ENCODE peak calls at places on chromosomes 4 and X, in eight cellular contexts. L, V, F, P, J, W, Q and T are unnamed samples.

GRCh38 chrX:118025193-118025592 is 91.4 kb downstream of the KLHL13 start:
- DNase-seq in L (no peak), V (no peak), F (no peak), P (no peak), J (no peak), W (no peak), Q (no peak), T (no peak)

GRCh38 chrX:149937881-149938426 is 337 bp downstream of the EOLA2 start:
- DNase-seq in L (peak), V (peak), F (peak), P (peak), J (peak), W (no peak), Q (peak), T (no peak)

GRCh38 chr4:14621731-14622459 is 380.4 kb upstream of the CPEB2 start:
- DNase-seq in L (no peak), V (peak), F (no peak), P (no peak), J (no peak), W (no peak), Q (no peak), T (no peak)

GRCh38 chr4:33561259-33561658 is 2683.1 kb downstream of the ARAP2 start:
- DNase-seq in L (no peak), V (no peak), F (no peak), P (no peak), J (no peak), W (no peak), Q (no peak), T (no peak)

GRCh38 chr4:156781852-156782251 is 189.7 kb downstream of the PDGFC start:
- DNase-seq in L (no peak), V (no peak), F (no peak), P (no peak), J (peak), W (no peak), Q (no peak), T (no peak)

GRCh38 chr4:89653012-89653411 is 183.9 kb downstream of the SNCA start:
- DNase-seq in L (no peak), V (no peak), F (no peak), P (no peak), J (no peak), W (no peak), Q (no peak), T (no peak)

GRCh38 chrX:9644335-9644734 is 121.3 kb downstream of the GPR143 start:
- DNase-seq in L (no peak), V (no peak), F (no peak), P (no peak), J (no peak), W (no peak), Q (peak), T (no peak)

GRCh38 chr4:155566241-155566823 is 100.3 kb upstream of the GUCY1A1 start:
- DNase-seq in L (no peak), V (no peak), F (no peak), P (no peak), J (no peak), W (no peak), Q (no peak), T (no peak)

GRCh38 chr4:65670331-65671031 is at the start of gene EPHA5:
- DNase-seq in L (no peak), V (peak), F (no peak), P (no peak), J (peak), W (peak), Q (peak), T (no peak)

GRCh38 chrX:131746491-131746968 is 202.7 kb downstream of the OR13H1 start:
- DNase-seq in L (peak), V (peak), F (no peak), P (peak), J (peak), W (no peak), Q (peak), T (no peak)

GRCh38 chr4:157706134-157706533 is 466.7 kb downstream of the GASK1B start:
- DNase-seq in L (no peak), V (no peak), F (no peak), P (no peak), J (no peak), W (no peak), Q (no peak), T (no peak)

GRCh38 chr4:51843309-51844156 is 580 bp downstream of the DCUN1D4 start:
- DNase-seq in L (peak), V (peak), F (peak), P (peak), J (peak), W (peak), Q (peak), T (peak)

GRCh38 chrX:151973851-151974335 is 583 bp downstream of the GABRE start:
- DNase-seq in L (peak), V (peak), F (no peak), P (no peak), J (no peak), W (peak), Q (no peak), T (no peak)

GRCh38 chrX:54044877-54045328 is 630 bp upstream of the PHF8 start:
- DNase-seq in L (no peak), V (no peak), F (no peak), P (no peak), J (no peak), W (no peak), Q (no peak), T (no peak)

GRCh38 chrX:68936608-68937007 is 107.8 kb downstream of the EFNB1 start:
- DNase-seq in L (peak), V (no peak), F (no peak), P (no peak), J (peak), W (peak), Q (peak), T (peak)

GRCh38 chr4:109049926-109050325 is 252.5 kb downstream of the COL25A1 start:
- DNase-seq in L (no peak), V (no peak), F (no peak), P (no peak), J (no peak), W (no peak), Q (no peak), T (no peak)

GRCh38 chr4:924107-925096 is 7.7 kb downstream of the GAK start:
- DNase-seq in L (peak), V (no peak), F (peak), P (no peak), J (no peak), W (no peak), Q (no peak), T (no peak)

GRCh38 chr4:10715696-10716095 is 31.1 kb upstream of the CLNK start:
- DNase-seq in L (no peak), V (no peak), F (no peak), P (no peak), J (no peak), W (no peak), Q (no peak), T (no peak)

GRCh38 chr4:53362093-53362492 is 3.8 kb downstream of the SCFD2 start:
- DNase-seq in L (no peak), V (no peak), F (no peak), P (no peak), J (no peak), W (no peak), Q (no peak), T (no peak)

GRCh38 chr4:53365121-53365485 is 758 bp downstream of the SCFD2 start:
- DNase-seq in L (no peak), V (no peak), F (peak), P (no peak), J (no peak), W (no peak), Q (no peak), T (no peak)

GRCh38 chr4:53364624-53365023 is 1.2 kb downstream of the SCFD2 start:
- DNase-seq in L (no peak), V (no peak), F (no peak), P (no peak), J (no peak), W (no peak), Q (no peak), T (no peak)

GRCh38 chr4:53366301-53366716 is 448 bp upstream of the SCFD2 start:
- DNase-seq in L (no peak), V (no peak), F (no peak), P (no peak), J (no peak), W (no peak), Q (no peak), T (no peak)

GRCh38 chr4:53365486-53366300 is at the start of gene SCFD2:
- DNase-seq in L (peak), V (peak), F (peak), P (peak), J (peak), W (peak), Q (peak), T (peak)
- TF ChIP-seq POLR2A in L (no peak), V (peak), F (peak), P (no peak), J (peak), W (no peak), Q (no peak), T (peak)

DNA sequence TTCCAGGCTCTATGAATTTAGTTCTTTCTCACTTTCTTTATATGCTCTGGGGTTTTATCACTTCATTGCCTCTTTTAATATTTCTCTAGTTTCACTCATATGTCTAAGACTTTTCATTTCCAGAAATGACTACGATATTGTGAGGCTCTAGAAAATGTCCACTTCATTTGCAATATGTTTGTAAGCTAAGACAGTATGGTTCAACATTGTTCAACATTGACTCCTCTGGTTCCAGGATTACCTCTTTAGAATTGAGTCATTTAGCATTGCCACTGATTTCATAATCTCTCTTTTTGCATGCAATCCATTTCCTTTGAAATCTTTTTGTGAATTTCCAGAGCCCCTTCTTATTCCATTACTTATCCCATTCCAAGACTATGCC is 32.3 kb downstream of the BBS12 start:
- DNase-seq in L (no peak), V (no peak), F (peak), P (no peak), J (peak), W (no peak), Q (no peak), T (no peak)
- TF ChIP-seq POLR2A in L (no peak), V (no peak), F (no peak), P (no peak), J (no peak), W (no peak), Q (no peak), T (no peak)

DNA sequence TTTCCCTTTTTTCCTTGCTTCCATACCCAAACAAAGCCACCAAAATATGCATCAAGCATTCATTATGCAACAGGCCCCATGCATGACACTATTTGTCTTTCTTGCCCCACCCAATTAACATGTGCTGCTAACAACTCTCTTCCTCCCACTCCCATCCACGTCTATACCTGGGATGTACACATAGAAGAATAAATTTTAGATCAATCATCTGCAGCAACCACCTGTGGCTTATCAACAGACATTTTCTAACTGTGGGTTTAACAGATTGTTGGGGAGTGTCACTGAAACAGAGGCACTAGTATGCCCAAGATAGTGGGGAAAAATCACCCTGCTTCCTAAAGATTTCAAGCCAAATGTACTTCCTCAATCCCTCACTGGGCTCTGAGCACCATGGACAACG is 28.5 kb upstream of the TRPC5OS start:
- DNase-seq in L (no peak), V (no peak), F (no peak), P (no peak), J (no peak), W (no peak), Q (no peak), T (no peak)
- TF ChIP-seq POLR2A in L (no peak), V (no peak), F (no peak), P (no peak), J (no peak), W (no peak), Q (no peak), T (no peak)

DNA sequence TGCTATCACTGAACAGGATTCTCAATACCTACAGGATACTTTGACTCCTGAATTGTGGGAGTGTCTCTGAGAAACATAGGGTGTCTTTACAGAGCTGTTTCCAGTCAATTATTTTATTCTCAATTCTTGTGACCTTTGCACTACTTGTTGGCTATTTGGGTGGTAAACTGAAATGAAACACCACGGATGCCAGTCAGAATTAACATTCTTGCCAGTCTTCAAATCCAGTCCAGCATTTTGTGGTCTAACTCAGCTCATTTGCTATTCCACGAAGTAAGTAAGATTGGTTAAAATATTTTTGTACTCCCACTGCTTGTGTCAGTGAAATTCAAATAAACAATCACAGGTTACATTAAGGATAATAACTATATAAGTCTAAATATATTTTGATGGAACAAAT is 197.9 kb downstream of the ANKRD50 start:
- DNase-seq in L (no peak), V (no peak), F (no peak), P (no peak), J (no peak), W (no peak), Q (no peak), T (no peak)
- TF ChIP-seq POLR2A in L (no peak), V (no peak), F (no peak), P (no peak), J (no peak), W (no peak), Q (no peak), T (no peak)

GRCh38 chrX:38431525-38431924 is 79.1 kb downstream of the OTC start:
- DNase-seq in L (no peak), V (no peak), F (no peak), P (no peak), J (no peak), W (no peak), Q (no peak), T (no peak)

GRCh38 chrX:38437093-38437492 is 84.7 kb downstream of the OTC start:
- DNase-seq in L (no peak), V (no peak), F (no peak), P (no peak), J (no peak), W (no peak), Q (no peak), T (no peak)

GRCh38 chrX:38438321-38438720 is 85.9 kb downstream of the OTC start:
- DNase-seq in L (no peak), V (no peak), F (peak), P (no peak), J (no peak), W (no peak), Q (no peak), T (no peak)

GRCh38 chrX:38435130-38435529 is 82.7 kb downstream of the OTC start:
- DNase-seq in L (no peak), V (no peak), F (no peak), P (no peak), J (no peak), W (no peak), Q (no peak), T (no peak)
- TF ChIP-seq POLR2A in L (no peak), V (no peak), F (no peak), P (no peak), J (no peak), W (no peak), Q (no peak), T (no peak)

GRCh38 chr4:80127870-80128419 is 54.9 kb upstream of the ANTXR2 start:
- DNase-seq in L (no peak), V (no peak), F (no peak), P (no peak), J (no peak), W (no peak), Q (no peak), T (no peak)
- TF ChIP-seq POLR2A in L (no peak), V (no peak), F (no peak), P (no peak), J (no peak), W (no peak), Q (no peak), T (no peak)

GRCh38 chr4:87406462-87406861 is 15.5 kb upstream of the HSD17B11 start:
- DNase-seq in L (no peak), V (no peak), F (peak), P (no peak), J (no peak), W (no peak), Q (no peak), T (no peak)
- TF ChIP-seq POLR2A in L (no peak), V (no peak), F (no peak), P (no peak), J (no peak), W (no peak), Q (no peak), T (no peak)

DNA sequence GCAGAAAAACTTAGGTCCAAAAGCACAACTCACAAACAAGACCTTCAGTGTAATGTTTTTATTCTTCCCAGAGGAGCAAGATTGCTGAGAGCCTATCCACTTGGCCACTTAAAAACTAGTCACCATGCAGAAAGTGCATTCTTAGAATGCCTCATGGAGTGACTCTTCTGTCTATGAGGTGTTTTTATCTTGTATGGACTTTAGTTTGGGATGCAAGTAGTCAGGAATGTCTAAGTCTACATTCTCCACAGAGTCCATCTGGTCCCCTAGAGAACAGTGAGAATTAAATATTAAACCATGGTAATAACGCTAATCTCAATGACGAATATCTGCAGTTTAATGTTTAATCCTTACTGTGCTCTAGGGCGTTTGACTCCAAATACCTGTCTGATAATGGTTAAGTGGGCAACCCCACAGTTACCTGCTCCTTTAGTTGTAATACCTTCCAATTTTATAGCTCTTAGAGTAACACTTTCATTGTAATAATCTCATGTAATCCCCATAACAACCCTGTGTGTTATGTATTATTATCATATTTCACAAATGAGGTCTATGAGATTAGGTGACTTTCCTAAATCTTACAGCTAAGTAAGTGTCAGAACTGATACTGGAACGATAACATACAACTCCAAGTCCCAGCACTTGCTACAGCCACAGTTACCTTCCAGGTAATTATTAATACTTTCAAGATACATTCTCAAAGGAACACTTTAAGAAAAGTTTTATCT is 235.6 kb upstream of the JADE1 start:
- DNase-seq in L (no peak), V (no peak), F (no peak), P (no peak), J (peak), W (no peak), Q (no peak), T (no peak)
- TF ChIP-seq POLR2A in L (no peak), V (no peak), F (no peak), P (no peak), J (no peak), W (no peak), Q (no peak), T (no peak)

GRCh38 chr4:145182212-145182611 is 1.8 kb upstream of the OTUD4 start:
- DNase-seq in L (no peak), V (no peak), F (no peak), P (no peak), J (no peak), W (no peak), Q (no peak), T (no peak)

GRCh38 chr4:145179201-145179860 is 1.1 kb downstream of the OTUD4 start:
- DNase-seq in L (peak), V (peak), F (peak), P (peak), J (peak), W (peak), Q (peak), T (peak)

GRCh38 chr4:145178740-145179139 is 1.6 kb downstream of the OTUD4 start:
- DNase-seq in L (no peak), V (no peak), F (peak), P (no peak), J (no peak), W (no peak), Q (no peak), T (no peak)

GRCh38 chr4:145181091-145181501 is 707 bp upstream of the OTUD4 start:
- DNase-seq in L (no peak), V (no peak), F (no peak), P (no peak), J (no peak), W (no peak), Q (no peak), T (no peak)

GRCh38 chr4:145180298-145181090 is at the start of gene OTUD4:
- DNase-seq in L (peak), V (peak), F (peak), P (peak), J (peak), W (peak), Q (peak), T (peak)
- TF ChIP-seq POLR2A in L (peak), V (peak), F (peak), P (peak), J (peak), W (no peak), Q (peak), T (peak)